ENCODE peak calls at places on chromosomes 16 and 17, in seven cellular contexts. N, Q, R, A, T, F and K are unnamed samples.

GRCh38 chr17:58360664-58361063 is 8.7 kb upstream of the SUPT4H1 start:
- DNase-seq in N (no peak), Q (no peak), R (no peak), A (no peak), T (no peak), F (no peak), K (no peak)

GRCh38 chr16:14151256-14152030 is 80.3 kb downstream of the MRTFB start:
- DNase-seq in N (no peak), Q (no peak), R (no peak), A (peak), T (no peak), F (no peak), K (no peak)

GRCh38 chr17:7016406-7016805 is 4.0 kb downstream of the RNASEK start:
- DNase-seq in N (no peak), Q (no peak), R (no peak), A (no peak), T (no peak), F (no peak), K (no peak)

GRCh38 chr16:3118204-3118790 is 5.9 kb downstream of the ZNF205 start:
- DNase-seq in N (no peak), Q (no peak), R (no peak), A (no peak), T (no peak), F (no peak), K (no peak)

GRCh38 chr17:40038882-40039513 is 15.2 kb downstream of the MED24 start:
- DNase-seq in N (no peak), Q (no peak), R (peak), A (peak), T (no peak), F (peak), K (no peak)

GRCh38 chr17:12982224-12982623 is 35.6 kb downstream of the ELAC2 start:
- DNase-seq in N (no peak), Q (no peak), R (no peak), A (no peak), T (no peak), F (no peak), K (no peak)

GRCh38 chr17:83198366-83199341 is 119.2 kb downstream of the METRNL start:
- DNase-seq in N (peak), Q (no peak), R (no peak), A (no peak), T (no peak), F (no peak), K (no peak)

GRCh38 chr17:75773808-75774470 is 8.9 kb upstream of the GALK1 start:
- DNase-seq in N (no peak), Q (no peak), R (peak), A (no peak), T (no peak), F (no peak), K (no peak)

GRCh38 chr17:72614476-72614870 is 478.0 kb downstream of the SLC39A11 start:
- DNase-seq in N (no peak), Q (no peak), R (no peak), A (no peak), T (no peak), F (no peak), K (no peak)

GRCh38 chr17:78291944-78292910 is 60.8 kb downstream of the TMEM235 start:
- DNase-seq in N (no peak), Q (no peak), R (no peak), A (no peak), T (no peak), F (no peak), K (no peak)

GRCh38 chr16:50900391-50900942 is 158.6 kb downstream of the CYLD start:
- DNase-seq in N (no peak), Q (no peak), R (no peak), A (no peak), T (no peak), F (no peak), K (no peak)

GRCh38 chr17:43713494-43714162 is 45.0 kb downstream of the SOST start:
- DNase-seq in N (peak), Q (no peak), R (peak), A (peak), T (no peak), F (no peak), K (no peak)

GRCh38 chr17:34259151-34259550 is 4.1 kb downstream of the CCL2 start:
- DNase-seq in N (no peak), Q (no peak), R (no peak), A (peak), T (no peak), F (no peak), K (no peak)

GRCh38 chr17:76989519-76989918 is 121.3 kb downstream of the MGAT5B start:
- DNase-seq in N (no peak), Q (no peak), R (no peak), A (no peak), T (no peak), F (no peak), K (no peak)

GRCh38 chr17:40530988-40531971 is 29.9 kb upstream of the TNS4 start:
- DNase-seq in N (peak), Q (no peak), R (no peak), A (no peak), T (no peak), F (no peak), K (no peak)

GRCh38 chr17:75516255-75516618 is at the start of gene TSEN54:
- DNase-seq in N (peak), Q (peak), R (peak), A (peak), T (peak), F (peak), K (peak)

GRCh38 chr17:53127331-53127730 is 695.4 kb upstream of the KIF2B start:
- DNase-seq in N (no peak), Q (no peak), R (no peak), A (no peak), T (no peak), F (no peak), K (no peak)

GRCh38 chr16:14187517-14188338 is 116.6 kb downstream of the MRTFB start:
- DNase-seq in N (no peak), Q (no peak), R (no peak), A (no peak), T (no peak), F (no peak), K (no peak)

GRCh38 chr17:67322039-67322787 is 44.2 kb downstream of the PSMD12 start:
- DNase-seq in N (no peak), Q (peak), R (peak), A (no peak), T (no peak), F (no peak), K (no peak)

GRCh38 chr17:78817123-78817522 is 23.5 kb downstream of the USP36 start:
- DNase-seq in N (peak), Q (no peak), R (no peak), A (no peak), T (no peak), F (no peak), K (no peak)